ENCODE peak calls at places on chromosomes 1 and 21, in six cellular contexts. One of them, this sample, is unnamed.

GRCh38 chr1:93827128-93827527 is 51.9 kb downstream of the DNTTIP2 start:
- DNase-seq in H9: no peak
- DNase-seq in uterus: no peak
- DNase-seq in Right ventricle myocardium superior: no peak
- DNase-seq in PC-3: no peak
- DNase-seq in T-helper 2 cell: no peak
- DNase-seq in this sample: no peak

GRCh38 chr1:79391896-79392295 is 385.4 kb upstream of the ADGRL4 start:
- DNase-seq in H9: no peak
- DNase-seq in uterus: no peak
- DNase-seq in Right ventricle myocardium superior: no peak
- DNase-seq in PC-3: peak
- DNase-seq in T-helper 2 cell: no peak
- DNase-seq in this sample: no peak

GRCh38 chr1:202811296-202812175 is 782 bp downstream of the PCAT6 start:
- DNase-seq in H9: peak
- DNase-seq in uterus: peak
- DNase-seq in Right ventricle myocardium superior: peak
- DNase-seq in PC-3: no peak
- DNase-seq in T-helper 2 cell: peak
- DNase-seq in this sample: peak

GRCh38 chr1:225449261-225449660 is 21.4 kb upstream of the LBR start:
- DNase-seq in H9: no peak
- DNase-seq in uterus: no peak
- DNase-seq in Right ventricle myocardium superior: no peak
- DNase-seq in PC-3: peak
- DNase-seq in T-helper 2 cell: no peak
- DNase-seq in this sample: no peak

GRCh38 chr1:61851849-61852692 is 109.8 kb downstream of the PATJ start:
- DNase-seq in H9: no peak
- DNase-seq in uterus: no peak
- DNase-seq in Right ventricle myocardium superior: no peak
- DNase-seq in PC-3: peak
- DNase-seq in T-helper 2 cell: peak
- DNase-seq in this sample: no peak

GRCh38 chr1:22709891-22710687 is 550 bp upstream of the EPHB2 start:
- DNase-seq in H9: peak
- DNase-seq in uterus: peak
- DNase-seq in Right ventricle myocardium superior: peak
- DNase-seq in PC-3: peak
- DNase-seq in T-helper 2 cell: peak
- DNase-seq in this sample: peak

GRCh38 chr1:233647083-233647482 is 33.2 kb downstream of the KCNK1 start:
- DNase-seq in H9: no peak
- DNase-seq in uterus: no peak
- DNase-seq in Right ventricle myocardium superior: no peak
- DNase-seq in PC-3: no peak
- DNase-seq in T-helper 2 cell: no peak
- DNase-seq in this sample: no peak

GRCh38 chr1:50970508-50970885 is 452 bp downstream of the CDKN2C start:
- DNase-seq in H9: no peak
- DNase-seq in uterus: no peak
- DNase-seq in Right ventricle myocardium superior: no peak
- DNase-seq in PC-3: peak
- DNase-seq in T-helper 2 cell: no peak
- DNase-seq in this sample: no peak

GRCh38 chr21:37607081-37607480 is 240.5 kb downstream of the DYRK1A start:
- DNase-seq in H9: no peak
- DNase-seq in uterus: no peak
- DNase-seq in Right ventricle myocardium superior: no peak
- DNase-seq in PC-3: no peak
- DNase-seq in T-helper 2 cell: no peak
- DNase-seq in this sample: no peak

GRCh38 chr1:245161866-245162265 is 7.1 kb downstream of the KIF26B start:
- DNase-seq in H9: no peak
- DNase-seq in uterus: no peak
- DNase-seq in Right ventricle myocardium superior: no peak
- DNase-seq in PC-3: no peak
- DNase-seq in T-helper 2 cell: no peak
- DNase-seq in this sample: no peak

GRCh38 chr1:36224537-36225297 is 474 bp downstream of the THRAP3 start:
- DNase-seq in H9: peak
- DNase-seq in uterus: peak
- DNase-seq in Right ventricle myocardium superior: peak
- DNase-seq in PC-3: peak
- DNase-seq in T-helper 2 cell: no peak
- DNase-seq in this sample: no peak

GRCh38 chr1:20192364-20192763 is 6.0 kb upstream of the PLA2G2C start:
- DNase-seq in H9: no peak
- DNase-seq in uterus: no peak
- DNase-seq in Right ventricle myocardium superior: no peak
- DNase-seq in PC-3: peak
- DNase-seq in T-helper 2 cell: no peak
- DNase-seq in this sample: no peak

GRCh38 chr1:41615316-41615715 is 130.8 kb upstream of the EDN2 start:
- DNase-seq in H9: no peak
- DNase-seq in uterus: no peak
- DNase-seq in Right ventricle myocardium superior: no peak
- DNase-seq in PC-3: no peak
- DNase-seq in T-helper 2 cell: no peak
- DNase-seq in this sample: peak

GRCh38 chr1:185132534-185132933 is 24.2 kb downstream of the TRMT1L start:
- DNase-seq in H9: no peak
- DNase-seq in uterus: no peak
- DNase-seq in Right ventricle myocardium superior: no peak
- DNase-seq in PC-3: no peak
- DNase-seq in T-helper 2 cell: no peak
- DNase-seq in this sample: no peak